ENCODE peak calls at places on chromosomes 2 and 18, in four cellular contexts. One of them, this sample, is unnamed.

GRCh38 chr2:170148161-170148560 is 29.8 kb upstream of the MYO3B start:
- DNase-seq in pulmonary artery endothelial cell: no peak
- DNase-seq in activated T-cell treated with anti-CD3 and anti-CD28 coated beads, Interleukin-2, amount 50 U/mL, for 4 hours: no peak
- DNase-seq in effector memory CD4-positive, alpha-beta T cell: no peak
- DNase-seq in this sample: no peak

GRCh38 chr2:188776634-188777033 is 197.5 kb upstream of the COL3A1 start:
- DNase-seq in effector memory CD4-positive, alpha-beta T cell: no peak
- DNase-seq in activated T-cell treated with anti-CD3 and anti-CD28 coated beads, Interleukin-2, amount 50 U/mL, for 4 hours: no peak
- DNase-seq in pulmonary artery endothelial cell: no peak
- DNase-seq in this sample: peak; percentile 45

GRCh38 chr2:239343946-239344856 is 56.6 kb downstream of the HDAC4 start:
- DNase-seq in activated T-cell treated with anti-CD3 and anti-CD28 coated beads, Interleukin-2, amount 50 U/mL, for 4 hours: no peak
- DNase-seq in pulmonary artery endothelial cell: no peak
- DNase-seq in effector memory CD4-positive, alpha-beta T cell: no peak
- DNase-seq in this sample: no peak

GRCh38 chr2:218400167-218400929 is 680 bp downstream of the CTDSP1 start:
- DNase-seq in effector memory CD4-positive, alpha-beta T cell: peak; percentile 35
- DNase-seq in activated T-cell treated with anti-CD3 and anti-CD28 coated beads, Interleukin-2, amount 50 U/mL, for 4 hours: peak; percentile 21
- DNase-seq in pulmonary artery endothelial cell: no peak
- DNase-seq in this sample: peak; percentile 19

GRCh38 chr18:58847383-58848071 is 17.1 kb upstream of the ZNF532 start:
- DNase-seq in activated T-cell treated with anti-CD3 and anti-CD28 coated beads, Interleukin-2, amount 50 U/mL, for 4 hours: no peak
- DNase-seq in effector memory CD4-positive, alpha-beta T cell: no peak
- DNase-seq in pulmonary artery endothelial cell: no peak
- DNase-seq in this sample: peak; percentile 47

GRCh38 chr2:95530734-95531133 is 46.2 kb upstream of the TRIM43B start:
- DNase-seq in pulmonary artery endothelial cell: no peak
- DNase-seq in activated T-cell treated with anti-CD3 and anti-CD28 coated beads, Interleukin-2, amount 50 U/mL, for 4 hours: no peak
- DNase-seq in effector memory CD4-positive, alpha-beta T cell: no peak
- DNase-seq in this sample: peak; percentile 56

GRCh38 chr2:70964596-70965386 is 13.6 kb upstream of the ANKRD53 start:
- DNase-seq in pulmonary artery endothelial cell: no peak
- DNase-seq in effector memory CD4-positive, alpha-beta T cell: peak; percentile 65
- DNase-seq in activated T-cell treated with anti-CD3 and anti-CD28 coated beads, Interleukin-2, amount 50 U/mL, for 4 hours: peak; percentile 82
- DNase-seq in this sample: peak; percentile 69

GRCh38 chr2:36695746-36696415 is 626 bp upstream of the VIT start:
- DNase-seq in effector memory CD4-positive, alpha-beta T cell: no peak
- DNase-seq in pulmonary artery endothelial cell: peak; percentile 5
- DNase-seq in activated T-cell treated with anti-CD3 and anti-CD28 coated beads, Interleukin-2, amount 50 U/mL, for 4 hours: no peak
- DNase-seq in this sample: peak; percentile 74

GRCh38 chr2:120776649-120777048 is 41.0 kb downstream of the GLI2 start:
- DNase-seq in activated T-cell treated with anti-CD3 and anti-CD28 coated beads, Interleukin-2, amount 50 U/mL, for 4 hours: no peak
- DNase-seq in effector memory CD4-positive, alpha-beta T cell: no peak
- DNase-seq in pulmonary artery endothelial cell: no peak
- DNase-seq in this sample: no peak

GRCh38 chr2:238471-239268 is 25.2 kb downstream of the SH3YL1 start:
- DNase-seq in pulmonary artery endothelial cell: no peak
- DNase-seq in effector memory CD4-positive, alpha-beta T cell: no peak
- DNase-seq in activated T-cell treated with anti-CD3 and anti-CD28 coated beads, Interleukin-2, amount 50 U/mL, for 4 hours: no peak
- DNase-seq in this sample: no peak

GRCh38 chr2:569681-570080 is 107.5 kb downstream of the TMEM18 start:
- DNase-seq in effector memory CD4-positive, alpha-beta T cell: no peak
- DNase-seq in activated T-cell treated with anti-CD3 and anti-CD28 coated beads, Interleukin-2, amount 50 U/mL, for 4 hours: no peak
- DNase-seq in pulmonary artery endothelial cell: no peak
- DNase-seq in this sample: no peak

GRCh38 chr2:119292226-119292625 is 68.6 kb downstream of the STEAP3 start:
- DNase-seq in pulmonary artery endothelial cell: no peak
- DNase-seq in activated T-cell treated with anti-CD3 and anti-CD28 coated beads, Interleukin-2, amount 50 U/mL, for 4 hours: no peak
- DNase-seq in effector memory CD4-positive, alpha-beta T cell: no peak
- DNase-seq in this sample: no peak

GRCh38 chr2:107197601-107198000 is 311.6 kb upstream of the ST6GAL2 start:
- DNase-seq in pulmonary artery endothelial cell: no peak
- DNase-seq in effector memory CD4-positive, alpha-beta T cell: no peak
- DNase-seq in activated T-cell treated with anti-CD3 and anti-CD28 coated beads, Interleukin-2, amount 50 U/mL, for 4 hours: no peak
- DNase-seq in this sample: no peak

GRCh38 chr2:241291977-241292376 is 23.5 kb downstream of the HDLBP start:
- DNase-seq in activated T-cell treated with anti-CD3 and anti-CD28 coated beads, Interleukin-2, amount 50 U/mL, for 4 hours: no peak
- DNase-seq in effector memory CD4-positive, alpha-beta T cell: no peak
- DNase-seq in pulmonary artery endothelial cell: no peak
- DNase-seq in this sample: no peak

GRCh38 chr18:46917808-46918600 is 602 bp downstream of the KATNAL2 start:
- DNase-seq in pulmonary artery endothelial cell: no peak
- DNase-seq in activated T-cell treated with anti-CD3 and anti-CD28 coated beads, Interleukin-2, amount 50 U/mL, for 4 hours: no peak
- DNase-seq in effector memory CD4-positive, alpha-beta T cell: peak; percentile 1
- DNase-seq in this sample: peak; percentile 24

GRCh38 chr2:189854956-189855355 is 70.7 kb downstream of the PMS1 start:
- DNase-seq in activated T-cell treated with anti-CD3 and anti-CD28 coated beads, Interleukin-2, amount 50 U/mL, for 4 hours: no peak
- DNase-seq in pulmonary artery endothelial cell: no peak
- DNase-seq in effector memory CD4-positive, alpha-beta T cell: no peak
- DNase-seq in this sample: no peak

GRCh38 chr2:159285929-159286708 is at the start of gene WDSUB1:
- DNase-seq in activated T-cell treated with anti-CD3 and anti-CD28 coated beads, Interleukin-2, amount 50 U/mL, for 4 hours: peak; percentile 31
- DNase-seq in effector memory CD4-positive, alpha-beta T cell: no peak
- DNase-seq in pulmonary artery endothelial cell: peak; percentile 10
- DNase-seq in this sample: peak; percentile 67

GRCh38 chr18:59705145-59705544 is 7.9 kb upstream of the CCBE1 start:
- DNase-seq in activated T-cell treated with anti-CD3 and anti-CD28 coated beads, Interleukin-2, amount 50 U/mL, for 4 hours: no peak
- DNase-seq in effector memory CD4-positive, alpha-beta T cell: no peak
- DNase-seq in pulmonary artery endothelial cell: no peak
- DNase-seq in this sample: no peak

GRCh38 chr2:205166749-205167148 is 515.6 kb upstream of the NRP2 start:
- DNase-seq in effector memory CD4-positive, alpha-beta T cell: no peak
- DNase-seq in activated T-cell treated with anti-CD3 and anti-CD28 coated beads, Interleukin-2, amount 50 U/mL, for 4 hours: no peak
- DNase-seq in pulmonary artery endothelial cell: no peak
- DNase-seq in this sample: no peak

GRCh38 chr2:138485019-138485418 is 16.6 kb upstream of the SPOPL start:
- DNase-seq in activated T-cell treated with anti-CD3 and anti-CD28 coated beads, Interleukin-2, amount 50 U/mL, for 4 hours: no peak
- DNase-seq in pulmonary artery endothelial cell: no peak
- DNase-seq in effector memory CD4-positive, alpha-beta T cell: no peak
- DNase-seq in this sample: no peak

GRCh38 chr18:43405097-43405496 is 127.8 kb upstream of the SYT4 start:
- DNase-seq in effector memory CD4-positive, alpha-beta T cell: no peak
- DNase-seq in activated T-cell treated with anti-CD3 and anti-CD28 coated beads, Interleukin-2, amount 50 U/mL, for 4 hours: no peak
- DNase-seq in pulmonary artery endothelial cell: no peak
- DNase-seq in this sample: no peak

GRCh38 chr2:239553376-239554000 is 152.7 kb upstream of the HDAC4 start:
- DNase-seq in activated T-cell treated with anti-CD3 and anti-CD28 coated beads, Interleukin-2, amount 50 U/mL, for 4 hours: peak; percentile 0
- DNase-seq in effector memory CD4-positive, alpha-beta T cell: no peak
- DNase-seq in pulmonary artery endothelial cell: no peak
- DNase-seq in this sample: no peak

GRCh38 chr2:189261431-189261841 is 81.9 kb upstream of the COL5A2 start:
- DNase-seq in pulmonary artery endothelial cell: peak; percentile 72
- DNase-seq in activated T-cell treated with anti-CD3 and anti-CD28 coated beads, Interleukin-2, amount 50 U/mL, for 4 hours: no peak
- DNase-seq in effector memory CD4-positive, alpha-beta T cell: no peak
- DNase-seq in this sample: peak; percentile 95

GRCh38 chr18:8999872-9000271 is 102.6 kb upstream of the NDUFV2 start:
- DNase-seq in pulmonary artery endothelial cell: no peak
- DNase-seq in activated T-cell treated with anti-CD3 and anti-CD28 coated beads, Interleukin-2, amount 50 U/mL, for 4 hours: no peak
- DNase-seq in effector memory CD4-positive, alpha-beta T cell: no peak
- DNase-seq in this sample: no peak

This sample was measured in lung microvascular endothelial cell.